ENCODE peak calls at places on chromosomes 5 and 9, in five cellular contexts. H, S, Z, Q and K are unnamed samples.
A peak's percentile ranks its signal among the peaks of the same experiment; 100 is the strongest.

GRCh38 chr5:180080670-180081280 is 9.2 kb upstream of the RNF130 start:
- DNase-seq in S (no peak), H (no peak), Z (peak; percentile 37), Q (no peak), K (no peak)

GRCh38 chr9:133558191-133559126 is 24.0 kb downstream of the ADAMTSL2 start:
- DNase-seq in Z (peak; percentile 31), Q (peak; percentile 89), H (no peak), S (peak; percentile 39), K (no peak)

GRCh38 chr5:112232651-112233050 is 186.4 kb downstream of the EPB41L4A start:
- DNase-seq in Q (no peak), H (no peak), Z (no peak), S (no peak), K (no peak)

GRCh38 chr5:122942164-122942914 is 94.2 kb downstream of the PPIC start:
- DNase-seq in H (no peak), Z (no peak), Q (peak; percentile 8), S (peak; percentile 74), K (peak; percentile 7)

GRCh38 chr5:125200842-125201373 is 454.5 kb upstream of the ZNF608 start:
- DNase-seq in H (no peak), S (no peak), Z (no peak), Q (no peak), K (no peak)

GRCh38 chr9:73219985-73220626 is 68.4 kb downstream of the ANXA1 start:
- DNase-seq in S (peak; percentile 10), Q (no peak), Z (peak; percentile 11), H (no peak), K (no peak)

GRCh38 chr5:66828551-66829421 is 232.6 kb downstream of the MAST4 start:
- DNase-seq in Z (peak; percentile 28), S (peak; percentile 94), Q (peak; percentile 18), H (peak; percentile 47), K (peak; percentile 86)

GRCh38 chr9:2125909-2126308 is 110.8 kb downstream of the SMARCA2 start:
- DNase-seq in S (peak; percentile 66), H (no peak), Q (no peak), Z (no peak), K (no peak)

GRCh38 chr9:108854094-108854493 is 1.7 kb downstream of the ACTL7B start:
- DNase-seq in Q (no peak), H (no peak), S (no peak), Z (no peak), K (no peak)

GRCh38 chr9:107484117-107484723 is 5.3 kb downstream of the KLF4 start:
- DNase-seq in H (peak; percentile 60), Q (peak; percentile 53), S (peak; percentile 86), Z (no peak), K (peak; percentile 33)

GRCh38 chr5:139761501-139761900 is 34.1 kb upstream of the PSD2 start:
- DNase-seq in H (no peak), S (no peak), Q (no peak), Z (no peak), K (no peak)

GRCh38 chr9:125522328-125522725 is 184.7 kb downstream of the MAPKAP1 start:
- DNase-seq in Q (no peak), H (no peak), S (peak; percentile 57), Z (no peak), K (no peak)

GRCh38 chr9:124262596-124263045 is 4.9 kb downstream of the NEK6 start:
- DNase-seq in S (no peak), Z (no peak), Q (no peak), H (no peak), K (no peak)

GRCh38 chr9:9004844-9005243 is 1205.3 kb upstream of the DMAC1 start:
- DNase-seq in S (no peak), Z (no peak), H (no peak), Q (no peak), K (no peak)

GRCh38 chr5:77282337-77283027 is 72.0 kb downstream of the PDE8B start:
- DNase-seq in H (no peak), S (no peak), Z (no peak), Q (peak; percentile 35), K (no peak)

GRCh38 chr9:131707677-131708612 is 31.9 kb downstream of the RAPGEF1 start:
- DNase-seq in H (peak; percentile 52), Z (no peak), S (peak; percentile 85), Q (peak; percentile 29), K (peak; percentile 41)

GRCh38 chr5:74517700-74518099 is 122.8 kb downstream of the ENC1 start:
- DNase-seq in S (peak; percentile 24), H (peak; percentile 33), Q (peak; percentile 61), Z (no peak), K (no peak)

GRCh38 chr9:117121331-117121730 is 293.5 kb downstream of the ASTN2 start:
- DNase-seq in Q (no peak), S (no peak), H (no peak), Z (no peak), K (no peak)

GRCh38 chr5:14444988-14445387 is 136.6 kb upstream of the OTULINL start:
- DNase-seq in Z (no peak), Q (no peak), H (no peak), S (peak; percentile 79), K (no peak)

GRCh38 chr5:32916648-32917047 is 205.5 kb downstream of the NPR3 start:
- DNase-seq in S (peak; percentile 9), Q (peak; percentile 16), H (no peak), Z (no peak), K (no peak)

GRCh38 chr5:172887735-172888134 is 53.7 kb downstream of the ERGIC1 start:
- DNase-seq in S (peak; percentile 96), H (no peak), Q (peak; percentile 63), Z (no peak), K (peak; percentile 86)

GRCh38 chr5:88244686-88245085 is 24.0 kb downstream of the TMEM161B start:
- DNase-seq in S (no peak), Q (no peak), Z (no peak), H (no peak), K (no peak)

GRCh38 chr9:3909966-3910650 is 384.3 kb upstream of the RFX3 start:
- DNase-seq in Z (no peak), Q (no peak), S (no peak), H (no peak), K (no peak)

GRCh38 chr5:69083412-69083811 is 10.4 kb upstream of the SLC30A5 start:
- DNase-seq in H (no peak), Q (no peak), S (no peak), Z (no peak), K (no peak)

GRCh38 chr5:135458921-135459331 is 6.8 kb upstream of the TIFAB start:
- DNase-seq in Q (peak; percentile 70), Z (no peak), S (no peak), H (no peak), K (no peak)

GRCh38 chr5:173498871-173499470 is 117.5 kb downstream of the BOD1 start:
- DNase-seq in Q (no peak), Z (no peak), H (no peak), S (peak; percentile 12), K (no peak)

GRCh38 chr5:130063603-130064002 is 159.3 kb downstream of the CHSY3 start:
- DNase-seq in S (no peak), Z (no peak), H (no peak), Q (no peak), K (no peak)

GRCh38 chr5:32083981-32084430 is 90.1 kb downstream of the GOLPH3 start:
- DNase-seq in Q (no peak), Z (no peak), S (no peak), H (no peak), K (no peak)

GRCh38 chr9:90167920-90168319 is 474.7 kb downstream of the DIRAS2 start:
- DNase-seq in Q (no peak), Z (no peak), H (no peak), S (no peak), K (no peak)

GRCh38 chr5:124289122-124289521 is 457.3 kb downstream of the ZNF608 start:
- DNase-seq in Z (no peak), S (no peak), H (no peak), Q (no peak), K (no peak)

GRCh38 chr9:114906922-114907571 is 23.3 kb downstream of the TNFSF8 start:
- DNase-seq in S (peak; percentile 80), H (no peak), Z (no peak), Q (peak; percentile 44), K (no peak)

GRCh38 chr9:122122903-122123632 is 30.0 kb upstream of the TTLL11 start:
- DNase-seq in Q (peak; percentile 90), S (peak; percentile 72), H (peak; percentile 76), Z (peak; percentile 62), K (no peak)

GRCh38 chr5:172458956-172459355 is 4.6 kb upstream of the SH3PXD2B start:
- DNase-seq in Z (no peak), Q (no peak), H (no peak), S (no peak), K (no peak)

GRCh38 chr5:107154598-107154997 is 516.1 kb downstream of the EFNA5 start:
- DNase-seq in Z (no peak), Q (no peak), S (no peak), H (no peak), K (no peak)

GRCh38 chr5:116371935-116372334 is 202.7 kb downstream of the SEMA6A start:
- DNase-seq in S (peak; percentile 18), H (no peak), Q (no peak), Z (no peak), K (no peak)

GRCh38 chr5:154401931-154402330 is 43.9 kb upstream of the SAP30L start:
- DNase-seq in H (no peak), S (no peak), Z (no peak), Q (no peak), K (no peak)

GRCh38 chr5:31100781-31101180 is 92.7 kb upstream of the CDH6 start:
- DNase-seq in S (no peak), Q (no peak), H (no peak), Z (no peak), K (no peak)